ENCODE peak calls at places on chromosomes 3 and 15, in seven cellular contexts. B, A, V, M, Z, J and S are unnamed samples.

GRCh38 chr15:62344806-62345539 is 179.9 kb upstream of the C2CD4B start:
- DNase-seq in B (peak; percentile 39), A (peak; percentile 62), V (peak; percentile 89), M (peak; percentile 33), Z (no peak), J (peak; percentile 86), S (peak; percentile 30)

GRCh38 chr15:82810061-82810862 is 834 bp downstream of the WHAMM start:
- DNase-seq in B (no peak), A (peak; percentile 79), V (peak; percentile 78), M (no peak), Z (peak; percentile 25), J (peak; percentile 36), S (peak; percentile 52)

GRCh38 chr3:168312991-168313390 is 217.3 kb upstream of the GOLIM4 start:
- DNase-seq in B (no peak), A (no peak), V (no peak), M (no peak), Z (no peak), J (no peak), S (no peak)

GRCh38 chr3:64223809-64224570 is 1.3 kb downstream of the PRICKLE2 start:
- DNase-seq in B (no peak), A (peak; percentile 77), V (no peak), M (no peak), Z (no peak), J (peak; percentile 82), S (no peak)

GRCh38 chr3:63981980-63982379 is 41.3 kb downstream of the PSMD6 start:
- DNase-seq in B (no peak), A (no peak), V (no peak), M (no peak), Z (no peak), J (no peak), S (no peak)

GRCh38 chr15:70449311-70450141 is 313.8 kb downstream of the UACA start:
- DNase-seq in B (no peak), A (no peak), V (no peak), M (no peak), Z (no peak), J (no peak), S (no peak)

GRCh38 chr15:81749667-81750360 is 296.0 kb downstream of the MEX3B start:
- DNase-seq in B (no peak), A (no peak), V (peak; percentile 38), M (no peak), Z (peak; percentile 20), J (no peak), S (no peak)

GRCh38 chr3:99875925-99876781 is 58.5 kb downstream of the CMSS1 start:
- DNase-seq in B (peak; percentile 80), A (peak; percentile 84), V (peak; percentile 95), M (peak; percentile 73), Z (peak; percentile 85), J (peak; percentile 19), S (peak; percentile 84)

GRCh38 chr15:63367390-63367789 is 14.3 kb downstream of the CA12 start:
- DNase-seq in B (no peak), A (no peak), V (no peak), M (no peak), Z (no peak), J (no peak), S (no peak)

GRCh38 chr3:46215810-46216414 is 7.8 kb upstream of the CCR1 start:
- DNase-seq in B (peak; percentile 69), A (no peak), V (no peak), M (no peak), Z (no peak), J (no peak), S (no peak)

GRCh38 chr3:105842943-105843342 is 25.9 kb downstream of the CBLB start:
- DNase-seq in B (no peak), A (peak; percentile 38), V (no peak), M (no peak), Z (no peak), J (no peak), S (no peak)

GRCh38 chr3:160564205-160564922 is 1.0 kb downstream of the KPNA4 start:
- DNase-seq in B (peak; percentile 41), A (no peak), V (peak; percentile 64), M (peak; percentile 8), Z (no peak), J (peak; percentile 9), S (peak; percentile 37)

GRCh38 chr3:23209103-23209502 is 6.0 kb downstream of the UBE2E2 start:
- DNase-seq in B (no peak), A (no peak), V (no peak), M (no peak), Z (no peak), J (peak; percentile 52), S (no peak)

GRCh38 chr3:8996681-8997121 is 33.4 kb upstream of the RAD18 start:
- DNase-seq in B (no peak), A (peak; percentile 53), V (peak; percentile 80), M (no peak), Z (peak; percentile 51), J (no peak), S (peak; percentile 30)

GRCh38 chr3:48411606-48412374 is 18.1 kb downstream of the PLXNB1 start:
- DNase-seq in B (no peak), A (no peak), V (peak; percentile 34), M (no peak), Z (no peak), J (no peak), S (no peak)

GRCh38 chr3:52093751-52094525 is 37.6 kb upstream of the DUSP7 start:
- DNase-seq in B (no peak), A (peak; percentile 52), V (no peak), M (no peak), Z (no peak), J (no peak), S (no peak)

GRCh38 chr3:55569033-55569518 is 82.0 kb upstream of the WNT5A start:
- DNase-seq in B (no peak), A (no peak), V (no peak), M (no peak), Z (no peak), J (no peak), S (no peak)

GRCh38 chr3:195093731-195094130 is 177.2 kb downstream of the XXYLT1 start:
- DNase-seq in B (no peak), A (no peak), V (no peak), M (no peak), Z (peak; percentile 6), J (no peak), S (no peak)

GRCh38 chr3:49602877-49603411 is 48.7 kb downstream of the BSN start:
- DNase-seq in B (no peak), A (no peak), V (no peak), M (no peak), Z (no peak), J (no peak), S (no peak)

GRCh38 chr3:18513091-18513490 is 88.0 kb upstream of the SATB1 start:
- DNase-seq in B (no peak), A (no peak), V (no peak), M (no peak), Z (no peak), J (no peak), S (no peak)

GRCh38 chr3:134029734-134030381 is at the start of gene SLCO2A1:
- DNase-seq in B (no peak), A (peak; percentile 42), V (peak; percentile 86), M (peak; percentile 25), Z (peak; percentile 27), J (no peak), S (peak; percentile 28)

GRCh38 chr15:93997071-93997658 is 234.2 kb upstream of the MCTP2 start:
- DNase-seq in B (no peak), A (peak; percentile 17), V (no peak), M (peak; percentile 20), Z (no peak), J (no peak), S (peak; percentile 28)

GRCh38 chr3:196408565-196409300 is 23.5 kb downstream of the UBXN7 start:
- DNase-seq in B (no peak), A (no peak), V (no peak), M (no peak), Z (no peak), J (no peak), S (no peak)
- TF ChIP-seq CTCF in B (no peak), A (no peak), V (no peak), M (no peak), Z (no peak), J (no peak), S (no peak)

GRCh38 chr15:47932829-47933696 is 187.7 kb upstream of the SLC24A5 start:
- DNase-seq in B (no peak), A (no peak), V (peak; percentile 61), M (no peak), Z (no peak), J (no peak), S (no peak)

GRCh38 chr15:47933865-47934264 is 186.9 kb upstream of the SLC24A5 start:
- DNase-seq in B (no peak), A (no peak), V (no peak), M (no peak), Z (no peak), J (no peak), S (no peak)

GRCh38 chr15:47934342-47934741 is 186.4 kb upstream of the SLC24A5 start:
- DNase-seq in B (no peak), A (no peak), V (no peak), M (no peak), Z (no peak), J (peak; percentile 54), S (no peak)

DNA sequence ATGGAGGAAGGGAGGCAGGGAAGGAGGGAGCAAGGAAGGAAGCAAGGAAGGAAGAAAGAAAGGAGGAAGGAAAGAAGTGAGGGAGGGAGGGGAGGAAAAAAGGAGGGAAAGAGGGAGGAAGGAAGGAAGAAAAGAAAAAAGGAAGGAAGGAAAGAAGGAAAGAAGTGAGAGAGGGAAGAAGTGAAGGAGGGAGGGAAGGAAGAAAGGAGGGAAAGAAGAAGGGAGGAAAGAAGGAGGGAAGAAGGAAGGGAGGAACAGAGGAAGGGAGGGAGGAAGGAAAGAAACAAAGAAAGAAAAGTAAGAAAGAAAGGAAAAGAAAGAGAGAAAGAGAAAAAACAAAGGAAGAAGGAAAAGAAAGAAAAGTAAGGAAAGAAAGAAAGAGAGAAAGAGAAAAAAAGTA is 183.0 kb upstream of the SLC24A5 start:
- DNase-seq in B (no peak), A (no peak), V (no peak), M (no peak), Z (no peak), J (no peak), S (no peak)
- TF ChIP-seq CTCF in B (no peak), A (no peak), V (no peak), M (no peak), Z (no peak), J (no peak), S (no peak)

DNA sequence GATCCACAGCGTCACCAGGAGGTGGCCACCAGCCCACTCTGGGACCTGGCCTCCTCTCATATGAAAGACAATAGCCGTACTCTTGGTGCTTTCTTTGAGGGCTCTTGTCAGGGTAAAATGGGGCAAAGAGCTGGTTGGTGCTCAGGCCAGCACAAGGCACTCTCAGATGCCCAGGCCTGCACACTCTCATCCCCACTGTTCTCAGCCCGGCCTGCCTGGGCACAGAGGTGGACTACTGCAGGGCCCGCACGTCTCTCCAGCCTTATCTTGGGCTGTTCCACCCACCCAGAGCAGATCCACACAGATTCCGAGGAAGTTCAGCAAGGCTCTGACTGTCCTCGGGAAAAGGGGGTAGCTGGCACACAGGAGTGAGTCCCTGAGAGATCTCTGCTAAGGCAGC is 122.8 kb upstream of the PRR20G start:
- DNase-seq in B (peak; percentile 17), A (no peak), V (peak; percentile 30), M (no peak), Z (peak; percentile 2), J (no peak), S (no peak)
- TF ChIP-seq CTCF in B (no peak), A (no peak), V (no peak), M (no peak), Z (no peak), J (no peak), S (no peak)

DNA sequence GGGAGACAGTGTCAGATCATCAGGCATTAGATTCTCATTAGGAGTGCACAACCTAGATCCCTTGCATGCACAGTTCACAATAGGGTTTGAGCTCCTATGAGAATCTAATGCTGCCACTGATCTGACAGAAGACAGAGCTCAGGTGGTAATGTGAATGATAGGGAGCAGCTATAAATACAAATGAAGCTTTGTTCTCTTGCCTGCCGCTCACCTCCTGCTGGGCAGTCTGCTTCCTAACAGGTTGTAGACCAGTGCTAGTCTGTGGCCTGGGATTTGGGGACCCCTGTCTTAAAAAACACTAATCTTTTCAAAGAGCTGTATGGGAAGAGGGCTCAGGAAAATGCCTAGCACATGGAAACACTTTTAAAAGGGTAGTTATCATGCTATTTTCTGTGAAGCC is 50.9 kb upstream of the PARP14 start:
- DNase-seq in B (no peak), A (no peak), V (no peak), M (no peak), Z (no peak), J (no peak), S (no peak)
- TF ChIP-seq CTCF in B (no peak), A (no peak), V (no peak), M (no peak), Z (no peak), J (no peak), S (no peak)